ENCODE peak calls at places on chromosomes 3 and 15, in nine cellular contexts. Y is AG08396; U is CD8-positive, alpha-beta T cell; X is endothelial cell; A is ascending aorta; K is 8988T; H is fibroblast of villous mesenchyme; E is GM12865; Z is GM12891. B is an unnamed sample.

GRCh38 chr3:127489357-127489756 is 101.2 kb downstream of the TPRA1 start:
- DNase-seq in Y (no peak), U (no peak), X (no peak), A (peak), K (no peak), H (no peak), E (no peak), Z (no peak), B (no peak)

GRCh38 chr15:96470682-96471290 is 140.3 kb downstream of the NR2F2 start:
- DNase-seq in Y (no peak), U (no peak), X (no peak), A (no peak), K (no peak), H (no peak), E (no peak), Z (no peak), B (no peak)

GRCh38 chr3:148882288-148882687 is 17.2 kb downstream of the CPA3 start:
- DNase-seq in Y (no peak), U (no peak), X (no peak), A (no peak), K (no peak), H (no peak), E (no peak), Z (no peak), B (no peak)

GRCh38 chr3:150020527-150020926 is 49.8 kb upstream of the PFN2 start:
- DNase-seq in Y (peak), U (no peak), X (no peak), A (no peak), K (peak), H (peak), E (no peak), Z (no peak), B (peak)

GRCh38 chr3:11434017-11434526 is 161.9 kb downstream of the ATG7 start:
- DNase-seq in Y (peak), U (no peak), X (no peak), A (peak), K (no peak), H (peak), E (no peak), Z (no peak), B (peak)

GRCh38 chr3:178583963-178584575 is 47.8 kb downstream of the KCNMB2 start:
- DNase-seq in Y (no peak), U (no peak), X (no peak), A (no peak), K (no peak), H (no peak), E (no peak), Z (no peak), B (no peak)

GRCh38 chr15:84949845-84950569 is 31.6 kb upstream of the PDE8A start:
- DNase-seq in Y (no peak), U (no peak), X (no peak), A (no peak), K (no peak), H (no peak), E (no peak), Z (no peak), B (no peak)

GRCh38 chr3:184050217-184050847 is 2.5 kb upstream of the HTR3C start:
- DNase-seq in Y (no peak), U (no peak), X (no peak), A (no peak), K (no peak), H (no peak), E (no peak), Z (no peak), B (no peak)

GRCh38 chr3:38116471-38117162 is 20.3 kb downstream of the ACAA1 start:
- DNase-seq in Y (no peak), U (no peak), X (no peak), A (peak), K (no peak), H (no peak), E (no peak), Z (no peak), B (no peak)

GRCh38 chr15:98694153-98694552 is 45.8 kb downstream of the IGF1R start:
- DNase-seq in Y (no peak), U (no peak), X (no peak), A (no peak), K (no peak), H (no peak), E (no peak), Z (no peak), B (no peak)

GRCh38 chr15:25394893-25395292 is 43.9 kb downstream of the UBE3A start:
- DNase-seq in Y (no peak), U (no peak), X (no peak), A (no peak), K (no peak), H (no peak), E (no peak), Z (no peak), B (no peak)

GRCh38 chr3:53375019-53375418 is 27.7 kb upstream of the DCP1A start:
- DNase-seq in Y (peak), U (peak), X (peak), A (no peak), K (peak), H (peak), E (peak), Z (peak), B (peak)

GRCh38 chr3:113890256-113890900 is 51.8 kb downstream of the GRAMD1C start:
- DNase-seq in Y (no peak), U (no peak), X (no peak), A (no peak), K (no peak), H (no peak), E (peak), Z (no peak), B (no peak)

GRCh38 chr15:38129531-38130199 is 123.0 kb upstream of the SPRED1 start:
- DNase-seq in Y (peak), U (no peak), X (no peak), A (peak), K (no peak), H (peak), E (peak), Z (no peak), B (peak)

GRCh38 chr3:160949460-160949859 is 155.7 kb downstream of the B3GALNT1 start:
- DNase-seq in Y (no peak), U (no peak), X (no peak), A (no peak), K (no peak), H (no peak), E (no peak), Z (no peak), B (no peak)

GRCh38 chr15:65653781-65654521 is 32.2 kb downstream of the SLC24A1 start:
- DNase-seq in Y (no peak), U (no peak), X (no peak), A (no peak), K (no peak), H (peak), E (no peak), Z (no peak), B (peak)

GRCh38 chr3:42179110-42179725 is 86.8 kb downstream of the CCK start:
- DNase-seq in Y (peak), U (no peak), X (no peak), A (peak), K (peak), H (peak), E (no peak), Z (no peak), B (peak)

GRCh38 chr3:143644370-143645089 is 203.7 kb downstream of the SLC9A9 start:
- DNase-seq in Y (peak), U (no peak), X (peak), A (peak), K (peak), H (peak), E (peak), Z (peak), B (peak)

GRCh38 chr15:89127054-89127702 is 38.9 kb downstream of the ABHD2 start:
- DNase-seq in Y (no peak), U (no peak), X (no peak), A (no peak), K (no peak), H (no peak), E (peak), Z (no peak), B (no peak)

GRCh38 chr3:19171794-19172193 is 23.5 kb downstream of the KCNH8 start:
- DNase-seq in Y (no peak), U (no peak), X (no peak), A (no peak), K (no peak), H (no peak), E (no peak), Z (no peak), B (no peak)

GRCh38 chr3:23254875-23255274 is 51.7 kb downstream of the UBE2E2 start:
- DNase-seq in Y (no peak), U (no peak), X (no peak), A (no peak), K (no peak), H (no peak), E (no peak), Z (no peak), B (no peak)

GRCh38 chr3:25313286-25313685 is 114.8 kb upstream of the RARB start:
- DNase-seq in Y (no peak), U (no peak), X (no peak), A (no peak), K (no peak), H (no peak), E (no peak), Z (no peak), B (peak)

GRCh38 chr3:32403663-32404062 is 12.0 kb downstream of the CMTM7 start:
- DNase-seq in Y (no peak), U (no peak), X (no peak), A (no peak), K (no peak), H (no peak), E (no peak), Z (no peak), B (no peak)

GRCh38 chr3:76827647-76828273 is 212.1 kb upstream of the ROBO2 start:
- DNase-seq in Y (no peak), U (no peak), X (no peak), A (no peak), K (no peak), H (no peak), E (no peak), Z (no peak), B (peak)

GRCh38 chr3:196778755-196779154 is 39.1 kb downstream of the PAK2 start:
- DNase-seq in Y (peak), U (no peak), X (no peak), A (no peak), K (no peak), H (peak), E (no peak), Z (no peak), B (peak)

GRCh38 chr3:23455084-23455483 is 252.0 kb downstream of the UBE2E2 start:
- DNase-seq in Y (peak), U (no peak), X (no peak), A (no peak), K (no peak), H (peak), E (no peak), Z (no peak), B (peak)

GRCh38 chr3:88713233-88713691 is 394.2 kb upstream of the EPHA3 start:
- DNase-seq in Y (no peak), U (no peak), X (no peak), A (no peak), K (no peak), H (peak), E (no peak), Z (no peak), B (no peak)

GRCh38 chr3:160040181-160040580 is 51.5 kb downstream of the IL12A start:
- DNase-seq in Y (no peak), U (no peak), X (no peak), A (no peak), K (no peak), H (no peak), E (no peak), Z (no peak), B (peak)

GRCh38 chr3:46383946-46384330 is 13.2 kb downstream of the CCR5 start:
- DNase-seq in Y (no peak), U (no peak), X (no peak), A (no peak), K (no peak), H (no peak), E (no peak), Z (no peak), B (no peak)

GRCh38 chr3:153260681-153261080 is 98.7 kb downstream of the RAP2B start:
- DNase-seq in Y (no peak), U (no peak), X (no peak), A (no peak), K (no peak), H (no peak), E (no peak), Z (no peak), B (no peak)

GRCh38 chr15:39434751-39435238 is 146.1 kb upstream of the THBS1 start:
- DNase-seq in Y (no peak), U (no peak), X (no peak), A (no peak), K (no peak), H (no peak), E (no peak), Z (no peak), B (no peak)

GRCh38 chr3:183253961-183254815 is 1.1 kb downstream of the B3GNT5 start:
- DNase-seq in Y (peak), U (no peak), X (peak), A (no peak), K (peak), H (peak), E (no peak), Z (peak), B (peak)

GRCh38 chr15:62895905-62896316 is 146.6 kb upstream of the TPM1 start:
- DNase-seq in Y (peak), U (no peak), X (no peak), A (no peak), K (no peak), H (peak), E (no peak), Z (no peak), B (peak)

GRCh38 chr15:81152799-81153198 is 18.7 kb downstream of the CFAP161 start:
- DNase-seq in Y (peak), U (no peak), X (no peak), A (no peak), K (no peak), H (no peak), E (no peak), Z (no peak), B (no peak)

GRCh38 chr3:100480111-100480510 is 12.3 kb upstream of the TMEM45A start:
- DNase-seq in Y (no peak), U (no peak), X (no peak), A (no peak), K (no peak), H (no peak), E (no peak), Z (no peak), B (no peak)

GRCh38 chr15:64014995-64015394 is 31.3 kb downstream of the DAPK2 start:
- DNase-seq in Y (no peak), U (no peak), X (no peak), A (no peak), K (no peak), H (no peak), E (no peak), Z (no peak), B (no peak)

GRCh38 chr3:48966367-48966766 is 23.7 kb upstream of the P4HTM start:
- DNase-seq in Y (no peak), U (no peak), X (no peak), A (no peak), K (no peak), H (no peak), E (peak), Z (no peak), B (peak)

B was measured in mesenchymal stem cell.